ENCODE peak calls at places on chromosomes 3 and 15, in five cellular contexts. D is HuH-7; J is T-helper 1 cell; Q is activated CD8-positive, alpha-beta memory T cell treated with anti-CD3 and anti-CD28 coated beads for 24 hours; H is H9. Z is an unnamed sample.

GRCh38 chr3:52086939-52087675 is 30.7 kb upstream of the DUSP7 start:
- DNase-seq in D (no peak), J (no peak), Q (no peak), H (no peak), Z (peak)

GRCh38 chr3:189839576-189839975 is 208.4 kb downstream of the TP63 start:
- DNase-seq in D (peak), J (no peak), Q (no peak), H (no peak), Z (peak)

GRCh38 chr3:123627673-123628670 is 43.1 kb upstream of the HACD2 start:
- DNase-seq in D (no peak), J (no peak), Q (peak), H (no peak), Z (no peak)

GRCh38 chr3:65854606-65855304 is 184.0 kb downstream of the MAGI1 start:
- DNase-seq in D (no peak), J (no peak), Q (no peak), H (no peak), Z (peak)

GRCh38 chr15:69679623-69680228 is 227.1 kb downstream of the RPLP1 start:
- DNase-seq in D (no peak), J (no peak), Q (peak), H (no peak), Z (no peak)

GRCh38 chr3:188531210-188531609 is 377.3 kb downstream of the LPP start:
- DNase-seq in D (no peak), J (no peak), Q (no peak), H (no peak), Z (peak)

GRCh38 chr3:88812576-88812975 is 294.8 kb upstream of the EPHA3 start:
- DNase-seq in D (no peak), J (no peak), Q (no peak), H (no peak), Z (no peak)

GRCh38 chr15:35886765-35887164 is 340.8 kb upstream of the DPH6 start:
- DNase-seq in D (no peak), J (no peak), Q (no peak), H (no peak), Z (peak)

GRCh38 chr3:177836671-177837070 is 639.4 kb upstream of the TBL1XR1 start:
- DNase-seq in D (no peak), J (no peak), Q (no peak), H (no peak), Z (peak)

GRCh38 chr3:4717363-4717740 is 224.2 kb downstream of the ITPR1 start:
- DNase-seq in D (no peak), J (no peak), Q (no peak), H (no peak), Z (no peak)

GRCh38 chr3:180932819-180933218 is 20.3 kb downstream of the FXR1 start:
- DNase-seq in D (no peak), J (no peak), Q (no peak), H (no peak), Z (peak)

GRCh38 chr3:100993309-100993708 is at the start of gene ABI3BP:
- DNase-seq in D (no peak), J (no peak), Q (no peak), H (no peak), Z (peak)

GRCh38 chr15:101189341-101189679 is 62.5 kb downstream of the CHSY1 start:
- DNase-seq in D (no peak), J (no peak), Q (no peak), H (no peak), Z (no peak)

GRCh38 chr3:62277470-62277869 is 95.9 kb downstream of the FEZF2 start:
- DNase-seq in D (no peak), J (no peak), Q (no peak), H (no peak), Z (no peak)

GRCh38 chr3:10632741-10633140 is 127.4 kb upstream of the ATP2B2 start:
- DNase-seq in D (no peak), J (no peak), Q (no peak), H (no peak), Z (no peak)

GRCh38 chr3:12318758-12319621 is 30.1 kb downstream of the PPARG start:
- DNase-seq in D (no peak), J (no peak), Q (no peak), H (no peak), Z (no peak)

GRCh38 chr15:100373942-100374341 is 32.2 kb upstream of the ADAMTS17 start:
- DNase-seq in D (no peak), J (no peak), Q (no peak), H (peak), Z (no peak)

GRCh38 chr3:56123487-56123886 is 344.8 kb downstream of the ERC2 start:
- DNase-seq in D (no peak), J (no peak), Q (no peak), H (peak), Z (no peak)

GRCh38 chr3:32522682-32523081 is 20.0 kb upstream of the CMTM6 start:
- DNase-seq in D (no peak), J (no peak), Q (no peak), H (no peak), Z (no peak)

GRCh38 chr15:97909291-97909891 is 51.1 kb upstream of the ARRDC4 start:
- DNase-seq in D (peak), J (peak), Q (peak), H (peak), Z (peak)

Z was measured in GM23248.